ENCODE peak calls at places on chromosome 16, in eight cellular contexts. S is GM19239, J is tibial artery, L is NCI-H774, N is nucleus accumbens, W is non-pigmented ciliary epithelial cell, H is activated T-helper 1 cell treated with Interleukin-2 at 50 U/mL for 16 hours, E is frontal cortex. R is an unnamed sample.

GRCh38 chr16:15523092-15523541 is 88.7 kb downstream of the BMERB1 start:
- DNase-seq in S (no peak), J (no peak), L (no peak), N (peak), W (no peak), H (peak), E (no peak), R (no peak)

GRCh38 chr16:3960049-3960809 is 79.7 kb upstream of the CREBBP start:
- DNase-seq in S (no peak), J (no peak), L (no peak), N (no peak), W (no peak), H (no peak), E (no peak), R (peak)

GRCh38 chr16:53837421-53837820 is 133.5 kb downstream of the FTO start:
- DNase-seq in S (no peak), J (no peak), L (no peak), N (no peak), W (no peak), H (no peak), E (no peak), R (no peak)

GRCh38 chr16:30875881-30876791 is 17.7 kb downstream of the BCL7C start:
- DNase-seq in S (no peak), J (no peak), L (no peak), N (no peak), W (no peak), H (no peak), E (no peak), R (peak)

GRCh38 chr16:66275795-66276428 is 90.6 kb upstream of the CDH5 start:
- DNase-seq in S (peak), J (no peak), L (peak), N (no peak), W (no peak), H (no peak), E (peak), R (peak)

GRCh38 chr16:56106527-56106926 is 84.8 kb upstream of the GNAO1 start:
- DNase-seq in S (no peak), J (no peak), L (no peak), N (no peak), W (no peak), H (no peak), E (no peak), R (no peak)

GRCh38 chr16:49492896-49493620 is 119.5 kb downstream of the C16orf78 start:
- DNase-seq in S (no peak), J (peak), L (no peak), N (no peak), W (no peak), H (no peak), E (no peak), R (no peak)

GRCh38 chr16:68739964-68740627 is 3.0 kb downstream of the CDH1 start:
- DNase-seq in S (no peak), J (no peak), L (no peak), N (no peak), W (no peak), H (no peak), E (no peak), R (no peak)

GRCh38 chr16:67900156-67900555 is 7.1 kb downstream of the PSKH1 start:
- DNase-seq in S (no peak), J (no peak), L (no peak), N (no peak), W (no peak), H (no peak), E (no peak), R (no peak)

GRCh38 chr16:868846-869822 is 68.6 kb upstream of the GNG13 start:
- DNase-seq in S (no peak), J (no peak), L (no peak), N (no peak), W (no peak), H (no peak), E (no peak), R (no peak)

GRCh38 chr16:70467608-70468007 is 13.2 kb downstream of the FCSK start:
- DNase-seq in S (no peak), J (no peak), L (no peak), N (no peak), W (no peak), H (no peak), E (no peak), R (no peak)

GRCh38 chr16:54208262-54208661 is 78.3 kb downstream of the IRX3 start:
- DNase-seq in S (no peak), J (no peak), L (no peak), N (no peak), W (no peak), H (no peak), E (no peak), R (peak)

GRCh38 chr16:70701036-70701435 is 15.2 kb upstream of the MTSS2 start:
- DNase-seq in S (no peak), J (no peak), L (no peak), N (no peak), W (no peak), H (no peak), E (no peak), R (no peak)

GRCh38 chr16:85104821-85105391 is 7.4 kb downstream of the CIBAR2 start:
- DNase-seq in S (peak), J (no peak), L (no peak), N (no peak), W (no peak), H (no peak), E (no peak), R (no peak)

GRCh38 chr16:67881557-67882220 is 3.0 kb upstream of the NRN1L start:
- DNase-seq in S (no peak), J (no peak), L (no peak), N (no peak), W (no peak), H (no peak), E (peak), R (no peak)

GRCh38 chr16:51705142-51705541 is 554.1 kb upstream of the SALL1 start:
- DNase-seq in S (no peak), J (no peak), L (no peak), N (no peak), W (no peak), H (no peak), E (no peak), R (no peak)

GRCh38 chr16:84581161-84581560 is 36.7 kb downstream of the COTL1 start:
- DNase-seq in S (no peak), J (no peak), L (no peak), N (no peak), W (no peak), H (no peak), E (no peak), R (no peak)

GRCh38 chr16:89637379-89637778 is 20.1 kb downstream of the CHMP1A start:
- DNase-seq in S (no peak), J (no peak), L (no peak), N (no peak), W (no peak), H (no peak), E (no peak), R (no peak)

GRCh38 chr16:14485131-14485551 is 144.9 kb downstream of the PARN start:
- DNase-seq in S (no peak), J (no peak), L (no peak), N (no peak), W (no peak), H (no peak), E (no peak), R (peak)

GRCh38 chr16:54540525-54541180 is 254.1 kb upstream of the IRX3 start:
- DNase-seq in S (no peak), J (no peak), L (peak), N (no peak), W (no peak), H (no peak), E (no peak), R (no peak)

GRCh38 chr16:79334127-79334526 is 266.4 kb downstream of the MAF start:
- DNase-seq in S (no peak), J (no peak), L (no peak), N (no peak), W (no peak), H (no peak), E (no peak), R (no peak)

GRCh38 chr16:82456683-82457082 is 170.1 kb upstream of the CDH13 start:
- DNase-seq in S (peak), J (peak), L (no peak), N (peak), W (no peak), H (no peak), E (peak), R (peak)

GRCh38 chr16:19524866-19525723 is 1.4 kb downstream of the CCP110 start:
- DNase-seq in S (no peak), J (no peak), L (no peak), N (no peak), W (no peak), H (no peak), E (no peak), R (no peak)